ENCODE peak calls at places on chromosomes 1 and 21, in seven cellular contexts. One of them, this sample, is unnamed.
A peak's percentile ranks its signal among the peaks of the same experiment; 100 is the strongest.

GRCh38 chr1:210586785-210587184 is 258.1 kb downstream of the HHAT start:
- DNase-seq in fibroblast of mammary gland: no peak
- DNase-seq in RWPE1: no peak
- DNase-seq in fibroblast of lung: peak; percentile 3
- DNase-seq in bronchial epithelial cell: no peak
- DNase-seq in lung: no peak
- DNase-seq in MCF 10A: no peak
- DNase-seq in this sample: no peak

GRCh38 chr1:151980287-151981177 is 13.1 kb downstream of the S100A10 start:
- DNase-seq in fibroblast of mammary gland: peak; percentile 98
- DNase-seq in RWPE1: no peak
- DNase-seq in fibroblast of lung: peak; percentile 84
- DNase-seq in bronchial epithelial cell: peak; percentile 64
- DNase-seq in lung: no peak
- DNase-seq in MCF 10A: peak; percentile 96
- DNase-seq in this sample: peak; percentile 97

GRCh38 chr1:178531897-178532296 is 19.0 kb downstream of the TEX35 start:
- DNase-seq in fibroblast of mammary gland: no peak
- DNase-seq in RWPE1: no peak
- DNase-seq in fibroblast of lung: no peak
- DNase-seq in bronchial epithelial cell: no peak
- DNase-seq in lung: no peak
- DNase-seq in MCF 10A: no peak
- DNase-seq in this sample: no peak

GRCh38 chr1:42784946-42785693 is at the start of gene TMEM269:
- DNase-seq in fibroblast of mammary gland: no peak
- DNase-seq in RWPE1: no peak
- DNase-seq in fibroblast of lung: peak; percentile 23
- DNase-seq in bronchial epithelial cell: no peak
- DNase-seq in lung: no peak
- DNase-seq in MCF 10A: no peak
- DNase-seq in this sample: peak; percentile 1

GRCh38 chr1:193971595-193971994 is 785.2 kb upstream of the B3GALT2 start:
- DNase-seq in fibroblast of mammary gland: no peak
- DNase-seq in RWPE1: peak; percentile 59
- DNase-seq in fibroblast of lung: peak; percentile 96
- DNase-seq in bronchial epithelial cell: peak; percentile 98
- DNase-seq in lung: no peak
- DNase-seq in MCF 10A: peak; percentile 65
- DNase-seq in this sample: no peak

GRCh38 chr1:106957795-106958194 is 98.7 kb upstream of the PRMT6 start:
- DNase-seq in fibroblast of mammary gland: no peak
- DNase-seq in RWPE1: no peak
- DNase-seq in fibroblast of lung: no peak
- DNase-seq in bronchial epithelial cell: no peak
- DNase-seq in lung: no peak
- DNase-seq in MCF 10A: peak; percentile 14
- DNase-seq in this sample: no peak

GRCh38 chr1:162943627-162944026 is 82.7 kb upstream of the CCDC190 start:
- DNase-seq in fibroblast of mammary gland: peak; percentile 59
- DNase-seq in RWPE1: no peak
- DNase-seq in fibroblast of lung: peak; percentile 31
- DNase-seq in bronchial epithelial cell: no peak
- DNase-seq in lung: no peak
- DNase-seq in MCF 10A: peak; percentile 34
- DNase-seq in this sample: peak; percentile 34

GRCh38 chr1:163535401-163535800 is 213.6 kb downstream of the NUF2 start:
- DNase-seq in fibroblast of mammary gland: no peak
- DNase-seq in RWPE1: no peak
- DNase-seq in fibroblast of lung: no peak
- DNase-seq in bronchial epithelial cell: no peak
- DNase-seq in lung: no peak
- DNase-seq in MCF 10A: no peak
- DNase-seq in this sample: no peak

GRCh38 chr1:212232020-212232570 is 53.1 kb upstream of the PPP2R5A start:
- DNase-seq in fibroblast of mammary gland: peak; percentile 33
- DNase-seq in RWPE1: no peak
- DNase-seq in fibroblast of lung: no peak
- DNase-seq in bronchial epithelial cell: no peak
- DNase-seq in lung: no peak
- DNase-seq in MCF 10A: no peak
- DNase-seq in this sample: no peak

GRCh38 chr1:94872771-94873495 is 52.8 kb downstream of the SLC44A3 start:
- DNase-seq in fibroblast of mammary gland: no peak
- DNase-seq in RWPE1: no peak
- DNase-seq in fibroblast of lung: peak; percentile 78
- DNase-seq in bronchial epithelial cell: no peak
- DNase-seq in lung: no peak
- DNase-seq in MCF 10A: no peak
- DNase-seq in this sample: no peak

GRCh38 chr1:183039330-183039729 is 16.1 kb downstream of the LAMC1 start:
- DNase-seq in fibroblast of mammary gland: peak; percentile 15
- DNase-seq in RWPE1: no peak
- DNase-seq in fibroblast of lung: no peak
- DNase-seq in bronchial epithelial cell: no peak
- DNase-seq in lung: no peak
- DNase-seq in MCF 10A: no peak
- DNase-seq in this sample: no peak

GRCh38 chr1:40717960-40718359 is 26.5 kb downstream of the NFYC start:
- DNase-seq in fibroblast of mammary gland: no peak
- DNase-seq in RWPE1: no peak
- DNase-seq in fibroblast of lung: peak; percentile 39
- DNase-seq in bronchial epithelial cell: no peak
- DNase-seq in lung: no peak
- DNase-seq in MCF 10A: no peak
- DNase-seq in this sample: peak; percentile 13

GRCh38 chr1:29756901-29757729 is 520.8 kb downstream of the PTPRU start:
- DNase-seq in fibroblast of mammary gland: no peak
- DNase-seq in RWPE1: no peak
- DNase-seq in fibroblast of lung: no peak
- DNase-seq in bronchial epithelial cell: no peak
- DNase-seq in lung: peak; percentile 21
- DNase-seq in MCF 10A: no peak
- DNase-seq in this sample: no peak

GRCh38 chr1:29105822-29106221 is 17.9 kb downstream of the TMEM200B start:
- DNase-seq in fibroblast of mammary gland: peak; percentile 41
- DNase-seq in RWPE1: no peak
- DNase-seq in fibroblast of lung: no peak
- DNase-seq in bronchial epithelial cell: no peak
- DNase-seq in lung: no peak
- DNase-seq in MCF 10A: peak; percentile 17
- DNase-seq in this sample: no peak

GRCh38 chr1:156926175-156926574 is 5.7 kb downstream of the LRRC71 start:
- DNase-seq in fibroblast of mammary gland: peak; percentile 51
- DNase-seq in RWPE1: peak; percentile 46
- DNase-seq in fibroblast of lung: peak; percentile 81
- DNase-seq in bronchial epithelial cell: peak; percentile 63
- DNase-seq in lung: peak; percentile 87
- DNase-seq in MCF 10A: peak; percentile 97
- DNase-seq in this sample: no peak

GRCh38 chr1:116990612-116991151 is 10.9 kb upstream of the CD101 start:
- DNase-seq in fibroblast of mammary gland: peak; percentile 99
- DNase-seq in RWPE1: peak; percentile 54
- DNase-seq in fibroblast of lung: peak; percentile 98
- DNase-seq in bronchial epithelial cell: peak; percentile 90
- DNase-seq in lung: peak; percentile 45
- DNase-seq in MCF 10A: peak; percentile 98
- DNase-seq in this sample: peak; percentile 100

GRCh38 chr1:147245129-147245528 is 2.6 kb downstream of the CHD1L start:
- DNase-seq in fibroblast of mammary gland: no peak
- DNase-seq in RWPE1: no peak
- DNase-seq in fibroblast of lung: no peak
- DNase-seq in bronchial epithelial cell: no peak
- DNase-seq in lung: no peak
- DNase-seq in MCF 10A: no peak
- DNase-seq in this sample: no peak

GRCh38 chr1:63152572-63152971 is 169.8 kb upstream of the FOXD3 start:
- DNase-seq in fibroblast of mammary gland: no peak
- DNase-seq in RWPE1: no peak
- DNase-seq in fibroblast of lung: no peak
- DNase-seq in bronchial epithelial cell: peak; percentile 10
- DNase-seq in lung: no peak
- DNase-seq in MCF 10A: peak; percentile 28
- DNase-seq in this sample: no peak

GRCh38 chr1:3061981-3062615 is 6.9 kb upstream of the PRDM16 start:
- DNase-seq in fibroblast of mammary gland: no peak
- DNase-seq in RWPE1: no peak
- DNase-seq in fibroblast of lung: no peak
- DNase-seq in bronchial epithelial cell: no peak
- DNase-seq in lung: no peak
- DNase-seq in MCF 10A: no peak
- DNase-seq in this sample: no peak

GRCh38 chr21:32410916-32411315 is 1.6 kb upstream of the EVA1C start:
- DNase-seq in fibroblast of mammary gland: no peak
- DNase-seq in RWPE1: no peak
- DNase-seq in fibroblast of lung: no peak
- DNase-seq in bronchial epithelial cell: no peak
- DNase-seq in lung: no peak
- DNase-seq in MCF 10A: no peak
- DNase-seq in this sample: no peak

GRCh38 chr1:164638506-164639202 is 79.7 kb downstream of the PBX1 start:
- DNase-seq in fibroblast of mammary gland: no peak
- DNase-seq in RWPE1: no peak
- DNase-seq in fibroblast of lung: no peak
- DNase-seq in bronchial epithelial cell: no peak
- DNase-seq in lung: no peak
- DNase-seq in MCF 10A: no peak
- DNase-seq in this sample: no peak

DNA sequence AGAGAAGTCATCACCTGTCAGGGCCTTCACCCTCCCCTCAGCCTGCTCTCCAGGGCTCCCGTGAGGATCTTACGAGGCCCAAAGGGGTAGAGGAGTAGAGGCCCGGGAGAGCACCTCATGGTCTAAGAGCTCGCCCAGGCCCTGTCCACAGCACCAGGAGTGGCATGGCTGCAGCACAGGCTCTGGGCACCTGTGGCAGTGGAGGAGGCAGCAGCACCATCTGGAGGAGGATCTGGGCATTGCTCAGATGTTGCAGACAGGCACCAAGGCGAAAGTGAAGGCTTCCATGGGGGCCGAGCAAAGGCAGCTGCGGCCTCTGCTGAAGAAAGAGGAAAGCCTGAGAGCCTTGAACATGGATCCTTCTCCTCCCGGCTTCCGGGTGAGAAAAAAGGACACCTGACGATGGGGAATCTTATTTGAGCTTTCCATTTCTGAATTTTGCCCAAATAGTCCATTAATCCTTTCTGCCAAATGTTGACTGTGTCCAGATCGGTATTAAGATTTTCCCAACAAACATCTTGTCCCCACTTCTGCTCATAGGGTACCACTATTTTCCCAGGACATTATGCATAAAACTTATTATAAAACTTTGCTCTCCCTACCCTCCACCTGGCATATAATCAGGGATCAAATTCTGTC is 604.7 kb downstream of the PTPRC start:
- DNase-seq in fibroblast of mammary gland: peak; percentile 44
- DNase-seq in RWPE1: peak; percentile 52
- DNase-seq in fibroblast of lung: peak; percentile 4
- DNase-seq in bronchial epithelial cell: peak; percentile 41
- DNase-seq in lung: peak; percentile 54
- DNase-seq in MCF 10A: peak; percentile 71
- DNase-seq in this sample: peak; percentile 32
- TF ChIP-seq CTCF in fibroblast of mammary gland: peak; percentile 68
- TF ChIP-seq CTCF in RWPE1: peak; percentile 30
- TF ChIP-seq CTCF in fibroblast of lung: peak; percentile 44
- TF ChIP-seq CTCF in bronchial epithelial cell: peak; percentile 78
- TF ChIP-seq CTCF in lung: peak; percentile 47
- TF ChIP-seq CTCF in MCF 10A: peak; percentile 90
- TF ChIP-seq CTCF in this sample: peak; percentile 56

GRCh38 chr1:25695066-25695990 is 78.7 kb downstream of the MAN1C1 start:
- DNase-seq in fibroblast of mammary gland: peak; percentile 99
- DNase-seq in RWPE1: peak; percentile 27
- DNase-seq in fibroblast of lung: peak; percentile 99
- DNase-seq in bronchial epithelial cell: peak; percentile 95
- DNase-seq in lung: peak; percentile 83
- DNase-seq in MCF 10A: peak; percentile 92
- DNase-seq in this sample: peak; percentile 99
- TF ChIP-seq CTCF in fibroblast of mammary gland: peak; percentile 45
- TF ChIP-seq CTCF in RWPE1: no peak
- TF ChIP-seq CTCF in fibroblast of lung: peak; percentile 32
- TF ChIP-seq CTCF in bronchial epithelial cell: peak; percentile 32
- TF ChIP-seq CTCF in lung: no peak
- TF ChIP-seq CTCF in MCF 10A: peak; percentile 6
- TF ChIP-seq CTCF in this sample: peak; percentile 42

GRCh38 chr1:203174324-203174985 is 1.2 kb downstream of the MYBPH start:
- DNase-seq in fibroblast of mammary gland: no peak
- DNase-seq in RWPE1: no peak
- DNase-seq in fibroblast of lung: no peak
- DNase-seq in bronchial epithelial cell: no peak
- DNase-seq in lung: no peak
- DNase-seq in MCF 10A: no peak
- DNase-seq in this sample: no peak

GRCh38 chr1:203172184-203173115 is 3.2 kb downstream of the MYBPH start:
- DNase-seq in fibroblast of mammary gland: peak; percentile 50
- DNase-seq in RWPE1: peak; percentile 82
- DNase-seq in fibroblast of lung: peak; percentile 30
- DNase-seq in bronchial epithelial cell: peak; percentile 38
- DNase-seq in lung: peak; percentile 61
- DNase-seq in MCF 10A: peak; percentile 89
- DNase-seq in this sample: peak; percentile 60

GRCh38 chr1:203175237-203176181 is at the start of gene MYBPH:
- DNase-seq in fibroblast of mammary gland: no peak
- DNase-seq in RWPE1: no peak
- DNase-seq in fibroblast of lung: no peak
- DNase-seq in bronchial epithelial cell: no peak
- DNase-seq in lung: no peak
- DNase-seq in MCF 10A: no peak
- DNase-seq in this sample: no peak

GRCh38 chr1:203173156-203173555 is 2.5 kb downstream of the MYBPH start:
- DNase-seq in fibroblast of mammary gland: no peak
- DNase-seq in RWPE1: no peak
- DNase-seq in fibroblast of lung: no peak
- DNase-seq in bronchial epithelial cell: no peak
- DNase-seq in lung: no peak
- DNase-seq in MCF 10A: no peak
- DNase-seq in this sample: no peak

GRCh38 chr1:203173566-203173965 is 2.1 kb downstream of the MYBPH start:
- DNase-seq in fibroblast of mammary gland: no peak
- DNase-seq in RWPE1: no peak
- DNase-seq in fibroblast of lung: no peak
- DNase-seq in bronchial epithelial cell: no peak
- DNase-seq in lung: no peak
- DNase-seq in MCF 10A: no peak
- DNase-seq in this sample: no peak
- TF ChIP-seq CTCF in fibroblast of mammary gland: no peak
- TF ChIP-seq CTCF in RWPE1: no peak
- TF ChIP-seq CTCF in fibroblast of lung: no peak
- TF ChIP-seq CTCF in bronchial epithelial cell: no peak
- TF ChIP-seq CTCF in lung: no peak
- TF ChIP-seq CTCF in MCF 10A: no peak
- TF ChIP-seq CTCF in this sample: no peak

DNA sequence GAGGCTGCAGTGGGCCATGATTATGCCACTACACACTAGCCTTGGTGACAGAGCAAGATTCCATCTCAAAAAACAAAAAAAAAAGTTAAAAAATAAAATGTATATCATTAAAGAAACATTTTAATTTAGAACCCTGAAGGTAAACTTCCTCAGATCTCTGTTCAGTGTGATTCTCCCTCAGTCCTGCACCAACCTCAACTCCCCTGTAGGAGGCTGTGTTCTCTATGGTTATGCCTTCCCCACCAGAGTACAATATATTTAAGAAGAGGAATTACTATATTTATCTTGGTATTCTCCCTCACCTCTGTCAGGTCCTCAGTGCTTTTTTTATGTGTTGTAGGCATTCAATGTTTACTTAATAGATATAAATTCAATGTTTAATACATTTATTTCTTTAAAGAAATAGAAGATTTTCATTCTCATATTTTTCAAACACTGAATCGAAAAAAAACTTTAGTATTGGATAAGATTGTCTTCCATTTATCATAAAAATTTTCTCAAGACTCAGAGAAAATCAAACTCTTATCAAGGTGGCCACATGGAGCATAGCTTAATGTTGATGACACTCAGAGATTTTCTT is 4.8 kb upstream of the LRRC8B start:
- DNase-seq in fibroblast of mammary gland: peak; percentile 66
- DNase-seq in RWPE1: peak; percentile 50
- DNase-seq in fibroblast of lung: peak; percentile 25
- DNase-seq in bronchial epithelial cell: peak; percentile 56
- DNase-seq in lung: no peak
- DNase-seq in MCF 10A: peak; percentile 54
- DNase-seq in this sample: peak; percentile 48
- TF ChIP-seq CTCF in fibroblast of mammary gland: peak; percentile 79
- TF ChIP-seq CTCF in RWPE1: peak; percentile 21
- TF ChIP-seq CTCF in fibroblast of lung: peak; percentile 72
- TF ChIP-seq CTCF in bronchial epithelial cell: peak; percentile 51
- TF ChIP-seq CTCF in lung: peak; percentile 34
- TF ChIP-seq CTCF in MCF 10A: peak; percentile 60
- TF ChIP-seq CTCF in this sample: peak; percentile 67